ENCODE peak calls at places on chromosomes 6 and 20, in five cellular contexts. One of them, this sample, is unnamed.

GRCh38 chr6:63263456-63263855 is 52.2 kb downstream of the FKBP1C start:
- DNase-seq in neuronal stem cell: no peak
- DNase-seq in mesenchymal stem cell: no peak
- DNase-seq in trophoblast cell: no peak
- DNase-seq in H1: no peak
- DNase-seq in this sample: no peak

GRCh38 chr6:118187568-118188164 is 280.6 kb downstream of the SLC35F1 start:
- DNase-seq in neuronal stem cell: no peak
- DNase-seq in mesenchymal stem cell: peak
- DNase-seq in trophoblast cell: peak
- DNase-seq in H1: no peak
- DNase-seq in this sample: no peak

GRCh38 chr6:46010270-46010669 is 5.4 kb downstream of the CLIC5 start:
- DNase-seq in neuronal stem cell: no peak
- DNase-seq in mesenchymal stem cell: no peak
- DNase-seq in trophoblast cell: no peak
- DNase-seq in H1: no peak
- DNase-seq in this sample: no peak

GRCh38 chr6:33313709-33314514 is at the start of gene TAPBP:
- DNase-seq in neuronal stem cell: no peak
- DNase-seq in mesenchymal stem cell: peak
- DNase-seq in trophoblast cell: peak
- DNase-seq in H1: no peak
- DNase-seq in this sample: peak

GRCh38 chr6:118982256-118982911 is 47.4 kb upstream of the MCM9 start:
- DNase-seq in neuronal stem cell: no peak
- DNase-seq in mesenchymal stem cell: no peak
- DNase-seq in trophoblast cell: no peak
- DNase-seq in H1: no peak
- DNase-seq in this sample: no peak

GRCh38 chr6:104281370-104281769 is 578.3 kb downstream of the HACE1 start:
- DNase-seq in neuronal stem cell: no peak
- DNase-seq in mesenchymal stem cell: no peak
- DNase-seq in trophoblast cell: peak
- DNase-seq in H1: peak
- DNase-seq in this sample: no peak

GRCh38 chr6:106300944-106301343 is 24.6 kb downstream of the ATG5 start:
- DNase-seq in neuronal stem cell: no peak
- DNase-seq in mesenchymal stem cell: peak
- DNase-seq in trophoblast cell: peak
- DNase-seq in H1: no peak
- DNase-seq in this sample: peak

GRCh38 chr6:7912736-7913517 is 2.3 kb upstream of the TXNDC5 start:
- DNase-seq in neuronal stem cell: no peak
- DNase-seq in mesenchymal stem cell: no peak
- DNase-seq in trophoblast cell: no peak
- DNase-seq in H1: no peak
- DNase-seq in this sample: no peak

GRCh38 chr6:3794092-3794491 is 42.6 kb upstream of the PXDC1 start:
- DNase-seq in neuronal stem cell: no peak
- DNase-seq in mesenchymal stem cell: no peak
- DNase-seq in trophoblast cell: no peak
- DNase-seq in H1: no peak
- DNase-seq in this sample: no peak

GRCh38 chr6:37871616-37872384 is 52.3 kb downstream of the ZFAND3 start:
- DNase-seq in neuronal stem cell: no peak
- DNase-seq in mesenchymal stem cell: no peak
- DNase-seq in trophoblast cell: peak
- DNase-seq in H1: no peak
- DNase-seq in this sample: no peak

GRCh38 chr6:129597023-129597713 is 112.8 kb downstream of the ARHGAP18 start:
- DNase-seq in neuronal stem cell: no peak
- DNase-seq in mesenchymal stem cell: no peak
- DNase-seq in trophoblast cell: no peak
- DNase-seq in H1: no peak
- DNase-seq in this sample: no peak

GRCh38 chr6:90397929-90398674 is 101.5 kb upstream of the BACH2 start:
- DNase-seq in neuronal stem cell: no peak
- DNase-seq in mesenchymal stem cell: peak
- DNase-seq in trophoblast cell: no peak
- DNase-seq in H1: no peak
- DNase-seq in this sample: peak

GRCh38 chr20:2131366-2131765 is 29.7 kb downstream of the STK35 start:
- DNase-seq in neuronal stem cell: no peak
- DNase-seq in mesenchymal stem cell: peak
- DNase-seq in trophoblast cell: peak
- DNase-seq in H1: no peak
- DNase-seq in this sample: peak

GRCh38 chr20:37207176-37207575 is 27.8 kb upstream of the MROH8 start:
- DNase-seq in neuronal stem cell: no peak
- DNase-seq in mesenchymal stem cell: no peak
- DNase-seq in trophoblast cell: no peak
- DNase-seq in H1: no peak
- DNase-seq in this sample: no peak

GRCh38 chr6:25769983-25770382 is 15.4 kb downstream of the SLC17A4 start:
- DNase-seq in neuronal stem cell: no peak
- DNase-seq in mesenchymal stem cell: no peak
- DNase-seq in trophoblast cell: peak
- DNase-seq in H1: no peak
- DNase-seq in this sample: no peak

GRCh38 chr6:102298066-102298465 is 904.6 kb downstream of the GRIK2 start:
- DNase-seq in neuronal stem cell: no peak
- DNase-seq in mesenchymal stem cell: no peak
- DNase-seq in trophoblast cell: no peak
- DNase-seq in H1: no peak
- DNase-seq in this sample: no peak

GRCh38 chr6:111805511-111806181 is 67.6 kb downstream of the FYN start:
- DNase-seq in neuronal stem cell: no peak
- DNase-seq in mesenchymal stem cell: peak
- DNase-seq in trophoblast cell: no peak
- DNase-seq in H1: no peak
- DNase-seq in this sample: peak

GRCh38 chr6:34510299-34510698 is 44.4 kb downstream of the PACSIN1 start:
- DNase-seq in neuronal stem cell: no peak
- DNase-seq in mesenchymal stem cell: no peak
- DNase-seq in trophoblast cell: no peak
- DNase-seq in H1: no peak
- DNase-seq in this sample: no peak

GRCh38 chr6:45420909-45421699 is 43.4 kb upstream of the SUPT3H start:
- DNase-seq in neuronal stem cell: peak
- DNase-seq in mesenchymal stem cell: no peak
- DNase-seq in trophoblast cell: no peak
- DNase-seq in H1: no peak
- DNase-seq in this sample: no peak

GRCh38 chr20:40251284-40251932 is 437.6 kb downstream of the MAFB start:
- DNase-seq in neuronal stem cell: no peak
- DNase-seq in mesenchymal stem cell: no peak
- DNase-seq in trophoblast cell: peak
- DNase-seq in H1: no peak
- DNase-seq in this sample: peak

GRCh38 chr6:129844118-129844891 is 16.8 kb downstream of the TMEM244 start:
- DNase-seq in neuronal stem cell: peak
- DNase-seq in mesenchymal stem cell: peak
- DNase-seq in trophoblast cell: peak
- DNase-seq in H1: peak
- DNase-seq in this sample: peak

GRCh38 chr6:17504005-17504404 is 96.1 kb upstream of the FAM8A1 start:
- DNase-seq in neuronal stem cell: no peak
- DNase-seq in mesenchymal stem cell: no peak
- DNase-seq in trophoblast cell: no peak
- DNase-seq in H1: no peak
- DNase-seq in this sample: no peak

GRCh38 chr6:41200901-41201783 is at the start of gene TREML2:
- DNase-seq in neuronal stem cell: no peak
- DNase-seq in mesenchymal stem cell: no peak
- DNase-seq in trophoblast cell: no peak
- DNase-seq in H1: no peak
- DNase-seq in this sample: no peak

GRCh38 chr6:4930025-4930692 is 73.7 kb downstream of the RPP40 start:
- DNase-seq in neuronal stem cell: no peak
- DNase-seq in mesenchymal stem cell: no peak
- DNase-seq in trophoblast cell: no peak
- DNase-seq in H1: no peak
- DNase-seq in this sample: no peak

DNA sequence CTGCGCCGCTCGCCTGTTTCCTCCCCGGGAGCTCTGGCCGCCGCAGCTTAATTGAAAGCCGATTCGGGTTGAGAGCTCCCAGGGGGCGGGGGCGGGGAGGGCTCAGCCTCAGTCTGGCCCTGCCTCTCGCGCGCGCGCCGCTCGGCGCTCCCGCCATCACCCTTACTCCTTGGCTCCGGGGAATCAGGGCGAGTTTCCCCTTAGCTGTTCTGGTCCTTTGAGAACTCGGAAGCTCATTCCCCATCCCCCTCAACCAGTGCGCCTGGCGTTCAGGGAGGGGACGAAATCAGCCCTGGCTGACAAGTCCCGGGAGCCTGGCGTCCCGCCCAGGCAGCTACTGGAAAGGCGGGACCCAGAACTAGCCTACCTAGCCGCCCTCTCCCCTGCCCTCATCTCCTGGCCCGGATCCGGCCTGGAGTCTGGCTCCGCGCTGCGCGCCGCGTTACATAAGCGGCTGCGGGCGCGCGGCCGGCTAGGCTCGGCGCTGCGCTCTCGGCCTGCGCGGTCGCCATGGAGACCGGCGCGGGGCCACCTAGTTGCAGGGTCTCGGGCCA is 2.8 kb downstream of the SLC12A5 start:
- DNase-seq in neuronal stem cell: no peak
- DNase-seq in mesenchymal stem cell: no peak
- DNase-seq in trophoblast cell: peak
- DNase-seq in H1: no peak
- DNase-seq in this sample: no peak
- H3K4me3 ChIP-seq in neuronal stem cell: peak
- H3K4me3 ChIP-seq in mesenchymal stem cell: peak
- H3K4me3 ChIP-seq in trophoblast cell: no peak
- H3K4me3 ChIP-seq in H1: peak
- H3K4me3 ChIP-seq in this sample: no peak

GRCh38 chr6:28136585-28137457 is 4.9 kb upstream of the ZKSCAN8 start:
- DNase-seq in neuronal stem cell: peak
- DNase-seq in mesenchymal stem cell: peak
- DNase-seq in trophoblast cell: peak
- DNase-seq in H1: peak
- DNase-seq in this sample: peak

GRCh38 chr6:28134716-28135115 is 7.0 kb upstream of the ZKSCAN8 start:
- DNase-seq in neuronal stem cell: no peak
- DNase-seq in mesenchymal stem cell: peak
- DNase-seq in trophoblast cell: peak
- DNase-seq in H1: no peak
- DNase-seq in this sample: no peak

GRCh38 chr6:28135393-28135792 is 6.3 kb upstream of the ZKSCAN8 start:
- DNase-seq in neuronal stem cell: no peak
- DNase-seq in mesenchymal stem cell: no peak
- DNase-seq in trophoblast cell: no peak
- DNase-seq in H1: no peak
- DNase-seq in this sample: no peak

GRCh38 chr6:28139860-28140500 is 1.7 kb upstream of the ZKSCAN8 start:
- DNase-seq in neuronal stem cell: no peak
- DNase-seq in mesenchymal stem cell: no peak
- DNase-seq in trophoblast cell: no peak
- DNase-seq in H1: no peak
- DNase-seq in this sample: no peak

DNA sequence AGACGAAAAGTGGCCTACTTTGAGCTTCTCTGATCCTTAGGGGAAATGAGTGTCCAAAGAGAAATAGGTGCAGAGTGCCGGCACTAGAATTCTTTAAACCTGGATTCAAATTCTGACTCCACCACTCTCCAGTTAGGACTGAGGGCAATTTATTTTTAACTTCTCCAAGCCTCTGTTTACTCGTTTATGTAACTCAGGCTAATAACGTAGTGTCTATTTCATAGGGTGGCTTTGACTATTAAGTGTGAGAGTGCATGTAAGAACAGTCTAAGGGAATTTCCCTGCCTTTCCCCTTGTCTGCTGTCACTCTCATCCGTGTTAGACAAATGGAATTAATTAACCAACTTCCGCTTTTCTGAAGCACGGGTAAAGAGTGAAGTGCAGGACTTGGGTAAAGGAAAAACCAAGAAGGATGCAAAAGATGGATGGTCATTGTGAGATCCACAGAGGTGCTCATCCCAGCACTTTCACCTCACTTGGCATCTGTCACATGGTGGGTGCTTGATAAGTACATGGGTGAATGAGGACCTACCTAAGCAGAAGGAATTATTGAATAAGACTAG is 4.1 kb upstream of the ZKSCAN8 start:
- DNase-seq in neuronal stem cell: no peak
- DNase-seq in mesenchymal stem cell: peak
- DNase-seq in trophoblast cell: peak
- DNase-seq in H1: no peak
- DNase-seq in this sample: peak
- H4K8ac ChIP-seq in neuronal stem cell: no peak
- H4K8ac ChIP-seq in mesenchymal stem cell: peak
- H4K8ac ChIP-seq in trophoblast cell: peak
- H4K8ac ChIP-seq in H1: no peak
- H4K8ac ChIP-seq in this sample: peak

GRCh38 chr6:155328074-155328538 is 13.8 kb upstream of the TFB1M start:
- DNase-seq in neuronal stem cell: no peak
- DNase-seq in mesenchymal stem cell: no peak
- DNase-seq in trophoblast cell: no peak
- DNase-seq in H1: no peak
- DNase-seq in this sample: no peak
- H2AFZ ChIP-seq in neuronal stem cell: no peak
- H2AFZ ChIP-seq in mesenchymal stem cell: peak
- H2AFZ ChIP-seq in trophoblast cell: no peak
- H2AFZ ChIP-seq in H1: peak
- H2AFZ ChIP-seq in this sample: peak

GRCh38 chr6:149855040-149855654 is 9.0 kb downstream of the LRP11 start:
- DNase-seq in neuronal stem cell: no peak
- DNase-seq in mesenchymal stem cell: peak
- DNase-seq in trophoblast cell: peak
- DNase-seq in H1: no peak
- DNase-seq in this sample: peak
- H3K4me3 ChIP-seq in neuronal stem cell: no peak
- H3K4me3 ChIP-seq in mesenchymal stem cell: no peak
- H3K4me3 ChIP-seq in trophoblast cell: no peak
- H3K4me3 ChIP-seq in H1: no peak
- H3K4me3 ChIP-seq in this sample: peak

GRCh38 chr6:36677059-36677749 is 1.3 kb upstream of the CDKN1A start:
- DNase-seq in neuronal stem cell: no peak
- DNase-seq in mesenchymal stem cell: peak
- DNase-seq in trophoblast cell: no peak
- DNase-seq in H1: no peak
- DNase-seq in this sample: no peak
- H4K8ac ChIP-seq in neuronal stem cell: no peak
- H4K8ac ChIP-seq in mesenchymal stem cell: peak
- H4K8ac ChIP-seq in trophoblast cell: peak
- H4K8ac ChIP-seq in H1: no peak
- H4K8ac ChIP-seq in this sample: peak

GRCh38 chr6:144283781-144284473 is 1.2 kb upstream of the UTRN start:
- DNase-seq in neuronal stem cell: no peak
- DNase-seq in mesenchymal stem cell: peak
- DNase-seq in trophoblast cell: peak
- DNase-seq in H1: no peak
- DNase-seq in this sample: peak
- H2AFZ ChIP-seq in neuronal stem cell: peak
- H2AFZ ChIP-seq in mesenchymal stem cell: no peak
- H2AFZ ChIP-seq in trophoblast cell: no peak
- H2AFZ ChIP-seq in H1: no peak
- H2AFZ ChIP-seq in this sample: peak

This sample was measured in IMR-90.